ENCODE peak calls at places on chromosome X, in five cellular contexts. One of them, this sample, is unnamed.

GRCh38 chrX:68985135-68985725 is 156.4 kb downstream of the EFNB1 start:
- DNase-seq in dorsolateral prefrontal cortex: no peak
- DNase-seq in tibial nerve: no peak
- DNase-seq in GM23338: peak
- DNase-seq in fibroblast of pulmonary artery: no peak
- DNase-seq in this sample: no peak

GRCh38 chrX:2397648-2398340 is 103.0 kb downstream of the DHRSX start:
- DNase-seq in fibroblast of pulmonary artery: peak
- DNase-seq in GM23338: no peak
- DNase-seq in tibial nerve: no peak
- DNase-seq in dorsolateral prefrontal cortex: no peak
- DNase-seq in this sample: peak

GRCh38 chrX:73577368-73577767 is 14.4 kb downstream of the CHIC1 start:
- DNase-seq in fibroblast of pulmonary artery: peak
- DNase-seq in dorsolateral prefrontal cortex: no peak
- DNase-seq in tibial nerve: no peak
- DNase-seq in GM23338: peak
- DNase-seq in this sample: peak

GRCh38 chrX:154142386-154142785 is 1.7 kb upstream of the OPN1LW start:
- DNase-seq in tibial nerve: no peak
- DNase-seq in fibroblast of pulmonary artery: no peak
- DNase-seq in GM23338: no peak
- DNase-seq in dorsolateral prefrontal cortex: no peak
- DNase-seq in this sample: no peak

GRCh38 chrX:111270339-111270738 is at the start of gene CAPN6:
- DNase-seq in tibial nerve: no peak
- DNase-seq in dorsolateral prefrontal cortex: no peak
- DNase-seq in fibroblast of pulmonary artery: no peak
- DNase-seq in GM23338: peak
- DNase-seq in this sample: peak

GRCh38 chrX:120556251-120556650 is 4.5 kb downstream of the CUL4B start:
- DNase-seq in dorsolateral prefrontal cortex: no peak
- DNase-seq in GM23338: no peak
- DNase-seq in fibroblast of pulmonary artery: no peak
- DNase-seq in tibial nerve: no peak
- DNase-seq in this sample: no peak

GRCh38 chrX:24990585-24990984 is 25.2 kb downstream of the ARX start:
- DNase-seq in tibial nerve: no peak
- DNase-seq in dorsolateral prefrontal cortex: no peak
- DNase-seq in fibroblast of pulmonary artery: no peak
- DNase-seq in GM23338: peak
- DNase-seq in this sample: no peak

GRCh38 chrX:29318051-29318450 is 730.8 kb downstream of the IL1RAPL1 start:
- DNase-seq in dorsolateral prefrontal cortex: no peak
- DNase-seq in GM23338: no peak
- DNase-seq in fibroblast of pulmonary artery: peak
- DNase-seq in tibial nerve: no peak
- DNase-seq in this sample: peak

GRCh38 chrX:19697416-19697815 is 182.1 kb upstream of the MAP3K15 start:
- DNase-seq in GM23338: no peak
- DNase-seq in fibroblast of pulmonary artery: no peak
- DNase-seq in tibial nerve: no peak
- DNase-seq in dorsolateral prefrontal cortex: no peak
- DNase-seq in this sample: peak

GRCh38 chrX:31371956-31372355 is 300.1 kb upstream of the FTHL17 start:
- DNase-seq in fibroblast of pulmonary artery: no peak
- DNase-seq in GM23338: no peak
- DNase-seq in tibial nerve: no peak
- DNase-seq in dorsolateral prefrontal cortex: no peak
- DNase-seq in this sample: no peak

GRCh38 chrX:136446208-136446607 is 41.5 kb upstream of the BRS3 start:
- DNase-seq in GM23338: no peak
- DNase-seq in dorsolateral prefrontal cortex: no peak
- DNase-seq in fibroblast of pulmonary artery: no peak
- DNase-seq in tibial nerve: no peak
- DNase-seq in this sample: no peak

GRCh38 chrX:143632625-143633387 is 3.1 kb downstream of the SLITRK4 start:
- DNase-seq in fibroblast of pulmonary artery: peak
- DNase-seq in GM23338: peak
- DNase-seq in tibial nerve: no peak
- DNase-seq in dorsolateral prefrontal cortex: no peak
- DNase-seq in this sample: peak

GRCh38 chrX:139750390-139750789 is 42.4 kb upstream of the MCF2 start:
- DNase-seq in GM23338: no peak
- DNase-seq in fibroblast of pulmonary artery: peak
- DNase-seq in dorsolateral prefrontal cortex: no peak
- DNase-seq in tibial nerve: no peak
- DNase-seq in this sample: no peak

GRCh38 chrX:130523460-130524394 is 121.9 kb downstream of the RBMX2 start:
- DNase-seq in dorsolateral prefrontal cortex: peak
- DNase-seq in fibroblast of pulmonary artery: peak
- DNase-seq in tibial nerve: peak
- DNase-seq in GM23338: peak
- DNase-seq in this sample: no peak

GRCh38 chrX:73127700-73128241 is 48.5 kb upstream of the PABPC1L2A start:
- DNase-seq in tibial nerve: no peak
- DNase-seq in fibroblast of pulmonary artery: no peak
- DNase-seq in dorsolateral prefrontal cortex: no peak
- DNase-seq in GM23338: peak
- DNase-seq in this sample: no peak

GRCh38 chrX:43735534-43735933 is 79.4 kb downstream of the MAOA start:
- DNase-seq in fibroblast of pulmonary artery: no peak
- DNase-seq in dorsolateral prefrontal cortex: no peak
- DNase-seq in GM23338: no peak
- DNase-seq in tibial nerve: no peak
- DNase-seq in this sample: no peak

GRCh38 chrX:19514791-19515614 is at the start of gene MAP3K15:
- DNase-seq in fibroblast of pulmonary artery: no peak
- DNase-seq in tibial nerve: no peak
- DNase-seq in GM23338: peak
- DNase-seq in dorsolateral prefrontal cortex: no peak
- DNase-seq in this sample: no peak

GRCh38 chrX:52576474-52576873 is 59.6 kb upstream of the XAGE1B start:
- DNase-seq in dorsolateral prefrontal cortex: no peak
- DNase-seq in GM23338: no peak
- DNase-seq in tibial nerve: no peak
- DNase-seq in fibroblast of pulmonary artery: no peak
- DNase-seq in this sample: no peak

GRCh38 chrX:53544936-53545335 is 110.8 kb upstream of the HSD17B10 start:
- DNase-seq in fibroblast of pulmonary artery: no peak
- DNase-seq in GM23338: no peak
- DNase-seq in dorsolateral prefrontal cortex: no peak
- DNase-seq in tibial nerve: no peak
- DNase-seq in this sample: no peak

GRCh38 chrX:133045986-133046385 is 50.9 kb downstream of the USP26 start:
- DNase-seq in GM23338: peak
- DNase-seq in fibroblast of pulmonary artery: no peak
- DNase-seq in dorsolateral prefrontal cortex: no peak
- DNase-seq in tibial nerve: no peak
- DNase-seq in this sample: peak

GRCh38 chrX:13857804-13858203 is 40.9 kb upstream of the GPM6B start:
- DNase-seq in GM23338: no peak
- DNase-seq in dorsolateral prefrontal cortex: no peak
- DNase-seq in tibial nerve: no peak
- DNase-seq in fibroblast of pulmonary artery: no peak
- DNase-seq in this sample: no peak

GRCh38 chrX:13855689-13856425 is 39.0 kb upstream of the GPM6B start:
- DNase-seq in dorsolateral prefrontal cortex: no peak
- DNase-seq in tibial nerve: no peak
- DNase-seq in fibroblast of pulmonary artery: no peak
- DNase-seq in GM23338: no peak
- DNase-seq in this sample: no peak

DNA sequence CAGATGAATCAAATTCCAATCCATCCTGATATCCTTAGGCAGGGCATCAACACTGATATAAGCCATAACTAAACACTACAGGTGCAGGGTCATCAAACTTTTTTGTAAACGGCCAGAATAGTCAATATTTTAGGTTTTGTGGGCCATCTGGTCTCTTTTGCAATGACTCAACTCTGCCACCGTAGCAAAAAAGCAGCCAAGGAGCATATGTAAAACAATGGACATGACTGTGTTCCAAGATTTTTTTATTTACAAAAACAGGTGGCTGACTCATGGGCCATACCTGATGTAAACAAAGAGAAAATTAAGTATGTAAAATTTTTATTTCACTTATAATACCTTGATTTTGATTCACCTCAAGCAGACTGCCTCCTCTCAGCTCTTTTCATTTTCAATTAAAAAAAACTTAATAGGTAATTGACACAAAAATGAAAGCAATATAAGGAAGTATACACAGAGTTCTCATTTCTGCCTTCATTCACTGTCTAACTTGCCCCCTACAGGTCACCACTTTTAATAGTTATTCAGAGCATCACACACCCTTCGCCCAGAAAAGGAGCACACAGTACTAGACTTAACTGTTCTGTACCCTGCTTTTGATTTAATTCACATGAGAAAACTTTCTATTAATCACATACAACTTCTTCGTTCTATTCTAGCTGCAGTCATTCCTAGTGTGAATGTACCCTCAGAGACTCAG is 35.3 kb upstream of the GPM6B start:
- DNase-seq in dorsolateral prefrontal cortex: no peak
- DNase-seq in tibial nerve: no peak
- DNase-seq in fibroblast of pulmonary artery: no peak
- DNase-seq in GM23338: no peak
- DNase-seq in this sample: peak
- TF ChIP-seq CTCF in dorsolateral prefrontal cortex: no peak
- TF ChIP-seq CTCF in tibial nerve: no peak
- TF ChIP-seq CTCF in fibroblast of pulmonary artery: no peak
- TF ChIP-seq CTCF in GM23338: no peak
- TF ChIP-seq CTCF in this sample: peak

GRCh38 chrX:110125435-110125834 is 122.5 kb downstream of the TMEM164 start:
- DNase-seq in dorsolateral prefrontal cortex: no peak
- DNase-seq in GM23338: peak
- DNase-seq in tibial nerve: no peak
- DNase-seq in fibroblast of pulmonary artery: peak
- DNase-seq in this sample: no peak
- TF ChIP-seq CTCF in dorsolateral prefrontal cortex: no peak
- TF ChIP-seq CTCF in GM23338: peak
- TF ChIP-seq CTCF in tibial nerve: no peak
- TF ChIP-seq CTCF in fibroblast of pulmonary artery: peak
- TF ChIP-seq CTCF in this sample: no peak

GRCh38 chrX:12383196-12383595 is 244.9 kb downstream of the FRMPD4 start:
- DNase-seq in tibial nerve: no peak
- DNase-seq in fibroblast of pulmonary artery: no peak
- DNase-seq in GM23338: peak
- DNase-seq in dorsolateral prefrontal cortex: no peak
- DNase-seq in this sample: no peak
- TF ChIP-seq CTCF in tibial nerve: no peak
- TF ChIP-seq CTCF in fibroblast of pulmonary artery: peak
- TF ChIP-seq CTCF in GM23338: peak
- TF ChIP-seq CTCF in dorsolateral prefrontal cortex: no peak
- TF ChIP-seq CTCF in this sample: peak

DNA sequence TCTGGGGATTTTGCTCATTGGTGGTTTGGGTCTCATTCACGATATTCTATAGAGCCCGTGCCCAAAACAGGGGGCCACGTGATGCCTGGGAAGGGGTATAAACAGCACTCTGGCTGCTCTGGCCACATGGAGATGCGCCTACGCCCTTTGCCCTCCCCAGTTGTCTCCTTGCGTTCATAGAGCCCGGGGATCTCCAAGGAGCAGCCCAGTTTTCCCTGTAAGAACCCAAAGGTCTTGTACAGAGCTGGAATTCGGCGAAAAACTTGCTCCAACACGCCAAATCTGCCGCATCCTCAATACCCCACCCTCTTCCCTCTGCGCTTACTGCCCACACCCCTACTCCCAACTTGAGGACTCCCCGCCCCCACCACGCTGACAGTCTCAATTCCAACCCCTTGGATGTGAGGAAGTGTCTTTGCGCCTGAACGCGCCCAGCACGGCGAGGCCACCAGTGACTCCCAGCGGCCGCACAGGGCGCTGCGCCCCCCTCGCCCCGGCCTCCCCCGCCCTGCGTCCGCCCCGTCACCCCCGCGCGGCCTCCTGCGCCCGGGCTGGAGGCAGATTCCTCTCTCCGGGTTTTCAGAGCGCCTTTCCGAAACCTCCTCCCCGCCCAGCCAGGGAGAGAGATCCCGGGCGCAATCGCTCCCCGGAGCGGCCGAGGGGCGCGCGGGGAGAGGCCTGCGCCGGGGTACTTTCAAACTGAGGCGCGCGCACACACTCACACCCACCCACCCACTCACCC is at the start of gene NHS:
- DNase-seq in tibial nerve: peak
- DNase-seq in GM23338: peak
- DNase-seq in fibroblast of pulmonary artery: peak
- DNase-seq in dorsolateral prefrontal cortex: peak
- DNase-seq in this sample: peak
- TF ChIP-seq CTCF in tibial nerve: peak
- TF ChIP-seq CTCF in GM23338: peak
- TF ChIP-seq CTCF in fibroblast of pulmonary artery: peak
- TF ChIP-seq CTCF in dorsolateral prefrontal cortex: peak
- TF ChIP-seq CTCF in this sample: peak

GRCh38 chrX:38474543-38474942 is 86.8 kb upstream of the TSPAN7 start:
- DNase-seq in tibial nerve: no peak
- DNase-seq in fibroblast of pulmonary artery: no peak
- DNase-seq in GM23338: peak
- DNase-seq in dorsolateral prefrontal cortex: no peak
- DNase-seq in this sample: no peak
- TF ChIP-seq CTCF in tibial nerve: no peak
- TF ChIP-seq CTCF in fibroblast of pulmonary artery: no peak
- TF ChIP-seq CTCF in GM23338: peak
- TF ChIP-seq CTCF in dorsolateral prefrontal cortex: no peak
- TF ChIP-seq CTCF in this sample: no peak

GRCh38 chrX:85851418-85851817 is 195.9 kb downstream of the CHM start:
- DNase-seq in GM23338: peak
- DNase-seq in fibroblast of pulmonary artery: peak
- DNase-seq in dorsolateral prefrontal cortex: no peak
- DNase-seq in tibial nerve: no peak
- DNase-seq in this sample: no peak
- TF ChIP-seq CTCF in GM23338: peak
- TF ChIP-seq CTCF in fibroblast of pulmonary artery: peak
- TF ChIP-seq CTCF in dorsolateral prefrontal cortex: no peak
- TF ChIP-seq CTCF in tibial nerve: peak
- TF ChIP-seq CTCF in this sample: no peak

GRCh38 chrX:115948018-115948923 is 222.3 kb upstream of the AGTR2 start:
- DNase-seq in fibroblast of pulmonary artery: no peak
- DNase-seq in GM23338: peak
- DNase-seq in tibial nerve: no peak
- DNase-seq in dorsolateral prefrontal cortex: no peak
- DNase-seq in this sample: peak
- TF ChIP-seq CTCF in fibroblast of pulmonary artery: no peak
- TF ChIP-seq CTCF in GM23338: peak
- TF ChIP-seq CTCF in tibial nerve: no peak
- TF ChIP-seq CTCF in dorsolateral prefrontal cortex: no peak
- TF ChIP-seq CTCF in this sample: peak